ENCODE peak calls at places on chromosomes 12 and 14, in ten cellular contexts. B, S, T, A, K, R, P, L, N and W are unnamed samples.
A peak's percentile ranks its signal among the peaks of the same experiment; 100 is the strongest.

GRCh38 chr12:15688202-15688736 is 100.9 kb downstream of the EPS8 start:
- DNase-seq in B (no peak), S (no peak), T (no peak), A (no peak), K (no peak), R (no peak), P (peak; percentile 55), L (no peak), N (no peak), W (no peak)

GRCh38 chr14:99357856-99358390 is 85.9 kb upstream of the BCL11B start:
- DNase-seq in B (no peak), S (no peak), T (no peak), A (no peak), K (no peak), R (no peak), P (no peak), L (no peak), N (no peak), W (no peak)

GRCh38 chr12:116441292-116441691 is 117.9 kb upstream of the MAP1LC3B2 start:
- DNase-seq in B (no peak), S (no peak), T (no peak), A (no peak), K (peak; percentile 30), R (no peak), P (no peak), L (no peak), N (no peak), W (no peak)

GRCh38 chr14:71187633-71188356 is 280.5 kb downstream of the PCNX1 start:
- DNase-seq in B (no peak), S (peak; percentile 24), T (no peak), A (no peak), K (no peak), R (peak; percentile 23), P (peak; percentile 64), L (no peak), N (no peak), W (no peak)

GRCh38 chr14:86022031-86022629 is 492.2 kb downstream of the FLRT2 start:
- DNase-seq in B (no peak), S (no peak), T (peak; percentile 55), A (no peak), K (peak; percentile 84), R (peak; percentile 61), P (no peak), L (no peak), N (no peak), W (no peak)

GRCh38 chr14:70882771-70883492 is 24.3 kb upstream of the PCNX1 start:
- DNase-seq in B (no peak), S (peak; percentile 58), T (peak; percentile 60), A (no peak), K (peak; percentile 66), R (peak; percentile 67), P (no peak), L (no peak), N (no peak), W (no peak)

GRCh38 chr14:50705026-50705593 is 37.0 kb upstream of the SAV1 start:
- DNase-seq in B (no peak), S (no peak), T (no peak), A (no peak), K (no peak), R (no peak), P (no peak), L (no peak), N (no peak), W (no peak)

GRCh38 chr12:131854861-131855476 is 26.8 kb downstream of the MMP17 start:
- DNase-seq in B (no peak), S (no peak), T (no peak), A (no peak), K (no peak), R (no peak), P (no peak), L (no peak), N (no peak), W (no peak)

GRCh38 chr12:50066402-50066801 is 9.0 kb downstream of the ASIC1 start:
- DNase-seq in B (no peak), S (no peak), T (peak; percentile 79), A (peak; percentile 70), K (peak; percentile 90), R (peak; percentile 86), P (peak; percentile 79), L (peak; percentile 62), N (no peak), W (no peak)

GRCh38 chr12:45918818-45919217 is 71.6 kb downstream of the SCAF11 start:
- DNase-seq in B (no peak), S (no peak), T (no peak), A (no peak), K (no peak), R (no peak), P (no peak), L (no peak), N (no peak), W (no peak)

GRCh38 chr14:26735811-26736210 is 138.0 kb upstream of the NOVA1 start:
- DNase-seq in B (no peak), S (no peak), T (no peak), A (no peak), K (no peak), R (no peak), P (no peak), L (no peak), N (no peak), W (no peak)

GRCh38 chr14:83247925-83248639 is 1714.4 kb upstream of the SEL1L start:
- DNase-seq in B (no peak), S (no peak), T (no peak), A (no peak), K (no peak), R (no peak), P (no peak), L (no peak), N (no peak), W (no peak)
- H2AFZ ChIP-seq in B (no peak overlapping the region), S (no peak overlapping the region), T (no peak overlapping the region), A (no peak overlapping the region), K (no peak overlapping the region), R (no peak overlapping the region), P (no peak overlapping the region), L (no peak overlapping the region), N (no peak overlapping the region), W (no peak overlapping the region)

GRCh38 chr12:25725874-25726273 is 172.8 kb upstream of the LMNTD1 start:
- DNase-seq in B (no peak), S (no peak), T (peak; percentile 49), A (no peak), K (peak; percentile 78), R (peak; percentile 57), P (no peak), L (no peak), N (no peak), W (no peak)

GRCh38 chr12:25723921-25724491 is 170.9 kb upstream of the LMNTD1 start:
- DNase-seq in B (no peak), S (peak; percentile 20), T (peak; percentile 82), A (no peak), K (no peak), R (peak; percentile 84), P (no peak), L (no peak), N (no peak), W (no peak)

GRCh38 chr12:25719505-25719904 is 166.4 kb upstream of the LMNTD1 start:
- DNase-seq in B (no peak), S (no peak), T (peak; percentile 13), A (no peak), K (peak; percentile 75), R (peak; percentile 21), P (no peak), L (no peak), N (no peak), W (no peak)

GRCh38 chr12:25728196-25728595 is 175.1 kb upstream of the LMNTD1 start:
- DNase-seq in B (no peak), S (no peak), T (peak; percentile 18), A (no peak), K (no peak), R (peak; percentile 25), P (no peak), L (no peak), N (no peak), W (no peak)

DNA sequence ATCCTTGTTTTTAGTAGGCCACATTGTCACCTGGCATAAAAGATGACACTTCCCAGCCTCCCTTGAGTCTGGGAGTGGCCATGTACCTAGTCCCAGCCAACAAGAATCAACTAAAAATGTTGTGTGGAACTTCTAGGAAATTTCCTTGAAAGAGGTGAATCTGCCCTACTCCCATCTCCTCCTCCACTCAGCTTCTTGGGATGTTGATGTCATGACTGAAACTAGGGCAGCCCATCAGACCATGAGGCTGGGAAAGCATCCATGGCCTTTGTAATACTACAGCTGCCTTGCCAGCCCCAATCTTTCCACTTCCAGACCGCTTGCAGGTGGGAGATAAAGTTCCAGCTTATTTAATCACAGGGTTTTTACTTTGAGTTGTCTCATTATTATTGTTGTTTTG is 170.2 kb upstream of the LMNTD1 start:
- DNase-seq in B (no peak), S (no peak), T (peak; percentile 87), A (no peak), K (peak; percentile 27), R (peak; percentile 87), P (no peak), L (no peak), N (no peak), W (no peak)
- H3K4me2 ChIP-seq in B (no peak overlapping the region), S (no peak overlapping the region), T (peak overlapping the region; percentile 34), A (no peak overlapping the region), K (no peak overlapping the region), R (no peak overlapping the region), P (no peak overlapping the region), L (no peak overlapping the region), N (no peak overlapping the region), W (no peak overlapping the region)

GRCh38 chr12:125329239-125330238 is 264.3 kb downstream of the AACS start:
- DNase-seq in B (no peak), S (no peak), T (peak; percentile 5), A (no peak), K (no peak), R (peak; percentile 17), P (peak; percentile 77), L (no peak), N (no peak), W (no peak)

GRCh38 chr12:125336246-125336645 is 271.0 kb downstream of the AACS start:
- DNase-seq in B (no peak), S (no peak), T (no peak), A (no peak), K (no peak), R (no peak), P (no peak), L (no peak), N (no peak), W (no peak)

GRCh38 chr12:125330645-125331341 is 265.6 kb downstream of the AACS start:
- DNase-seq in B (peak; percentile 23), S (peak; percentile 57), T (peak; percentile 4), A (no peak), K (no peak), R (peak; percentile 37), P (peak; percentile 87), L (peak; percentile 79), N (peak; percentile 53), W (peak; percentile 5)

GRCh38 chr12:125332900-125333299 is 267.7 kb downstream of the AACS start:
- DNase-seq in B (no peak), S (no peak), T (no peak), A (no peak), K (no peak), R (no peak), P (peak; percentile 77), L (no peak), N (no peak), W (no peak)

GRCh38 chr12:125331342-125332052 is 266.3 kb downstream of the AACS start:
- DNase-seq in B (no peak), S (no peak), T (no peak), A (no peak), K (no peak), R (no peak), P (peak; percentile 11), L (no peak), N (no peak), W (no peak)
- H2AFZ ChIP-seq in B (peak overlapping the region; percentile 75), S (peak overlapping the region; percentile 48), T (peak overlapping the region; percentile 97), A (no peak overlapping the region), K (peak overlapping the region; percentile 51), R (peak overlapping the region; percentile 30), P (peak overlapping the region; percentile 97), L (no peak overlapping the region), N (no peak overlapping the region), W (no peak overlapping the region)

GRCh38 chr14:22313172-22313801 is 275.7 kb downstream of the DAD1 start:
- DNase-seq in B (no peak), S (peak; percentile 71), T (peak; percentile 49), A (no peak), K (peak; percentile 70), R (peak; percentile 64), P (no peak), L (no peak), N (no peak), W (no peak)
- H3K4me2 ChIP-seq in B (no peak overlapping the region), S (peak overlapping the region; percentile 18), T (no peak overlapping the region), A (no peak overlapping the region), K (no peak overlapping the region), R (no peak overlapping the region), P (no peak overlapping the region), L (no peak overlapping the region), N (no peak overlapping the region), W (no peak overlapping the region)